ENCODE peak calls at places on chromosomes 3 and 15, in five cellular contexts. L is left ventricle myocardium inferior; Q is CD4-positive, alpha-beta T cell; M is lung; B is cardiac muscle cell. T is an unnamed sample.

GRCh38 chr15:66474140-66474539 is 23.4 kb downstream of the SNAPC5 start:
- DNase-seq in L (no peak), Q (no peak), M (no peak), B (peak; percentile 65), T (no peak)

GRCh38 chr3:81245505-81245904 is 515.9 kb downstream of the GBE1 start:
- DNase-seq in L (no peak), Q (no peak), M (no peak), B (no peak), T (no peak)

GRCh38 chr15:57457726-57458125 is 81.4 kb downstream of the CGNL1 start:
- DNase-seq in L (no peak), Q (no peak), M (no peak), B (no peak), T (no peak)

GRCh38 chr3:38084019-38084968 is 45.3 kb downstream of the DLEC1 start:
- DNase-seq in L (no peak), Q (no peak), M (no peak), B (peak; percentile 72), T (no peak)

GRCh38 chr3:151300554-151300953 is 16.1 kb downstream of the GPR87 start:
- DNase-seq in L (no peak), Q (no peak), M (no peak), B (no peak), T (no peak)

GRCh38 chr15:29917600-29918597 is 95.6 kb upstream of the TJP1 start:
- DNase-seq in L (no peak), Q (no peak), M (no peak), B (no peak), T (no peak)

GRCh38 chr3:8822141-8822540 is 52.7 kb upstream of the OXTR start:
- DNase-seq in L (no peak), Q (no peak), M (no peak), B (no peak), T (no peak)

GRCh38 chr3:42635111-42635510 is 18.4 kb upstream of the ZBTB47 start:
- DNase-seq in L (no peak), Q (no peak), M (no peak), B (no peak), T (no peak)

GRCh38 chr3:173957646-173958045 is 560.1 kb downstream of the NLGN1 start:
- DNase-seq in L (no peak), Q (no peak), M (no peak), B (no peak), T (no peak)

GRCh38 chr15:62600376-62600775 is 435.3 kb upstream of the C2CD4B start:
- DNase-seq in L (no peak), Q (no peak), M (no peak), B (no peak), T (no peak)

GRCh38 chr15:62976301-62976842 is 66.2 kb upstream of the TPM1 start:
- DNase-seq in L (no peak), Q (no peak), M (no peak), B (no peak), T (no peak)

GRCh38 chr15:89112341-89112971 is 24.2 kb downstream of the ABHD2 start:
- DNase-seq in L (peak; percentile 51), Q (no peak), M (no peak), B (no peak), T (peak; percentile 79)

DNA sequence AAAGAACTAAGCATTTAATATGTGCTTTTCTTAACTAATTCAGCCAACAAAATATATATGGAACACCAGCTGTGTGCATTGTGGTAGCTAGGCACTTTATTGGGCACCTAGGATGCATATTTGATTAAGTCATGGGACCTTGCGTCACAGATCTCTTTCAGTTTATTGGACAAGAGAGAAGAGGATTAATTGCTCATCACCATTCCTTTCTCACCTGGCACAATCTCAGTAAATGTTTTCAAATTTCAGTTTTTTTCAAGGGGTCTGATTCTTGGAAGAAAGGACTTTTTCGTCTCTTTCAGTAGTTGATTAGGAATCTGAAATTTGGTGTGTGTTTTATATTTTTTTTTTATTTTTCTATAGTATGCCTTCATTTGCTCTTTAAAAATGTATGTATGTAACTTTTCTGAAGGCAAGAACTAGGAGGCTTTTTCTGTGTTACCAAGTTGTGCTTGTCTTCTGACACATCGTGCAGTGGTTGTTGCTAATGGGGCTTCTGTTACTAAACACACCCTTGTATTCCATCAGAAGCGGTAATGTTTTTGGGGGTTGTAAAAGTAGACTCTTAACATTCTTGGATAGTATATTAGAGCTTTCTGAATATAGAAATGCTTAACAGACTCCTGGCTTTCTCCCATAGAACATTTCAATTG is 2.2 kb downstream of the TIPARP start:
- DNase-seq in L (no peak), Q (no peak), M (no peak), B (no peak), T (no peak)
- H3K9me3 ChIP-seq in L (no peaks in the 10 kb centered on the region), Q (no peaks in the 10 kb centered on the region), M (no peaks in the 10 kb centered on the region), B (no peaks in the 10 kb centered on the region), T (no peaks in the 10 kb centered on the region)

GRCh38 chr15:52227456-52227855 is 36.3 kb upstream of the GNB5 start:
- DNase-seq in L (peak; percentile 43), Q (peak; percentile 43), M (peak; percentile 58), B (peak; percentile 81), T (peak; percentile 71)
- H3K27ac ChIP-seq in L (no peak overlapping the region), Q (no peak overlapping the region), M (no peak overlapping the region), B (no peak overlapping the region), T (no peak overlapping the region)

GRCh38 chr3:41131224-41131623 is 68.1 kb upstream of the CTNNB1 start:
- DNase-seq in L (no peak), Q (no peak), M (no peak), B (no peak), T (no peak)

GRCh38 chr3:41126961-41127360 is 72.3 kb upstream of the CTNNB1 start:
- DNase-seq in L (no peak), Q (no peak), M (no peak), B (no peak), T (no peak)

GRCh38 chr3:41127414-41127813 is 71.9 kb upstream of the CTNNB1 start:
- DNase-seq in L (no peak), Q (no peak), M (no peak), B (no peak), T (no peak)

GRCh38 chr3:41126475-41126874 is 72.8 kb upstream of the CTNNB1 start:
- DNase-seq in L (no peak), Q (no peak), M (no peak), B (no peak), T (no peak)

GRCh38 chr3:41129731-41130130 is 69.6 kb upstream of the CTNNB1 start:
- DNase-seq in L (no peak), Q (no peak), M (no peak), B (no peak), T (no peak)
- H3K9me3 ChIP-seq in L (peaks cover 41% of the 10 kb centered on the region), Q (peaks cover 10% of the 10 kb centered on the region), M (no peaks in the 10 kb centered on the region), B (no peaks in the 10 kb centered on the region), T (no peaks in the 10 kb centered on the region)

GRCh38 chr3:182078929-182079328 is 367.2 kb downstream of the SOX2 start:
- DNase-seq in L (no peak), Q (no peak), M (no peak), B (no peak), T (no peak)
- H3K27ac ChIP-seq in L (no peak overlapping the region), Q (no peak overlapping the region), M (no peak overlapping the region), B (no peak overlapping the region), T (no peak overlapping the region)

GRCh38 chr15:69612112-69612511 is 159.5 kb downstream of the RPLP1 start:
- DNase-seq in L (peak; percentile 22), Q (no peak), M (no peak), B (peak; percentile 46), T (peak; percentile 15)

GRCh38 chr15:69610858-69611257 is 158.2 kb downstream of the RPLP1 start:
- DNase-seq in L (no peak), Q (no peak), M (no peak), B (no peak), T (peak; percentile 6)

GRCh38 chr15:69615756-69616155 is 163.1 kb downstream of the RPLP1 start:
- DNase-seq in L (no peak), Q (no peak), M (no peak), B (no peak), T (peak; percentile 5)

GRCh38 chr15:69613182-69613581 is 160.6 kb downstream of the RPLP1 start:
- DNase-seq in L (no peak), Q (no peak), M (no peak), B (no peak), T (no peak)

GRCh38 chr15:69616558-69616957 is 163.9 kb downstream of the RPLP1 start:
- DNase-seq in L (no peak), Q (no peak), M (no peak), B (no peak), T (no peak)
- H3K9me3 ChIP-seq in L (peaks cover 4% of the 10 kb centered on the region), Q (no peaks in the 10 kb centered on the region), M (no peaks in the 10 kb centered on the region), B (no peaks in the 10 kb centered on the region), T (no peaks in the 10 kb centered on the region)

T was measured in colonic mucosa.